ENCODE peak calls at places on chromosomes 12 and 14, in five cellular contexts. M is foreskin fibroblast; S is activated CD4-positive, CD25-positive, alpha-beta regulatory T cell treated with anti-CD3 and anti-CD28 coated beads, Interleukin-2, amount 50 U/mL, for 72 hours; H is stimulated activated CD4-positive, alpha-beta T cell treated with anti-CD3 and anti-CD28 coated beads, Interleukin-15, amount 100 ng/mL, for 24 hours; O is D341Med. F is an unnamed sample.

GRCh38 chr12:88969127-88969526 is 383.2 kb downstream of the DUSP6 start:
- DNase-seq in O (no peak), M (no peak), S (no peak), H (no peak), F (no peak)

GRCh38 chr14:22613091-22613695 is 15.1 kb downstream of the ABHD4 start:
- DNase-seq in H (no peak), O (no peak), M (no peak), S (no peak), F (no peak)

GRCh38 chr14:90534091-90534837 is 137.4 kb downstream of the CALM1 start:
- DNase-seq in H (no peak), M (no peak), S (no peak), O (no peak), F (no peak)

GRCh38 chr12:104063712-104064030 is 660 bp upstream of the HCFC2 start:
- DNase-seq in O (no peak), S (no peak), H (no peak), M (no peak), F (no peak)

GRCh38 chr14:92922883-92923743 is at the start of gene CHGA:
- DNase-seq in H (peak), O (peak), M (peak), S (peak), F (peak)

GRCh38 chr14:101897326-101897725 is 67.0 kb upstream of the DYNC1H1 start:
- DNase-seq in H (no peak), M (no peak), S (no peak), O (no peak), F (no peak)

GRCh38 chr12:46371718-46372130 is 849 bp downstream of the SLC38A2 start:
- DNase-seq in S (peak), O (peak), M (no peak), H (peak), F (peak)

GRCh38 chr12:132153501-132154340 is 9.5 kb downstream of the NOC4L start:
- DNase-seq in H (peak), S (peak), M (peak), O (peak), F (peak)

GRCh38 chr14:63710497-63710896 is 17.4 kb downstream of the SGPP1 start:
- DNase-seq in S (no peak), M (no peak), H (no peak), O (no peak), F (no peak)

GRCh38 chr12:122886851-122887816 is 8.8 kb downstream of the VPS37B start:
- DNase-seq in M (no peak), O (peak), S (no peak), H (peak), F (peak)

GRCh38 chr14:25150934-25151790 is 101.2 kb upstream of the STXBP6 start:
- DNase-seq in O (peak), M (peak), S (no peak), H (no peak), F (peak)

F was measured in NCI-H524.